ENCODE peak calls at places on chromosomes 13 and 19, in ten cellular contexts. One of them, this sample, is unnamed.

GRCh38 chr13:109877809-109878208 is 91.4 kb upstream of the IRS2 start:
- DNase-seq in DMS53: no peak
- DNase-seq in activated naive CD4-positive, alpha-beta T cell treated with anti-CD3 and anti-CD28 coated beads for 36 hours: no peak
- DNase-seq in RWPE2: no peak
- DNase-seq in sciatic nerve: no peak
- DNase-seq in stomach: no peak
- DNase-seq in thoracic aorta: no peak
- DNase-seq in anterior cingulate cortex: no peak
- DNase-seq in GM20000: no peak
- DNase-seq in fibroblast of pulmonary artery: no peak
- DNase-seq in this sample: no peak

GRCh38 chr13:44906758-44907157 is 82.5 kb downstream of the NUFIP1 start:
- DNase-seq in activated naive CD4-positive, alpha-beta T cell treated with anti-CD3 and anti-CD28 coated beads for 36 hours: no peak
- DNase-seq in DMS53: no peak
- DNase-seq in fibroblast of pulmonary artery: peak; percentile 68
- DNase-seq in stomach: peak; percentile 69
- DNase-seq in anterior cingulate cortex: peak; percentile 54
- DNase-seq in RWPE2: no peak
- DNase-seq in sciatic nerve: no peak
- DNase-seq in thoracic aorta: no peak
- DNase-seq in GM20000: no peak
- DNase-seq in this sample: no peak

GRCh38 chr19:29851769-29852521 is 40.2 kb downstream of the CCNE1 start:
- DNase-seq in thoracic aorta: no peak
- DNase-seq in RWPE2: no peak
- DNase-seq in sciatic nerve: peak; percentile 36
- DNase-seq in activated naive CD4-positive, alpha-beta T cell treated with anti-CD3 and anti-CD28 coated beads for 36 hours: peak; percentile 43
- DNase-seq in DMS53: no peak
- DNase-seq in anterior cingulate cortex: no peak
- DNase-seq in fibroblast of pulmonary artery: no peak
- DNase-seq in GM20000: peak; percentile 45
- DNase-seq in stomach: no peak
- DNase-seq in this sample: no peak

GRCh38 chr13:94966380-94966779 is 254.0 kb upstream of the SOX21 start:
- DNase-seq in GM20000: no peak
- DNase-seq in RWPE2: no peak
- DNase-seq in DMS53: peak; percentile 44
- DNase-seq in sciatic nerve: no peak
- DNase-seq in anterior cingulate cortex: no peak
- DNase-seq in activated naive CD4-positive, alpha-beta T cell treated with anti-CD3 and anti-CD28 coated beads for 36 hours: no peak
- DNase-seq in fibroblast of pulmonary artery: no peak
- DNase-seq in stomach: no peak
- DNase-seq in thoracic aorta: no peak
- DNase-seq in this sample: no peak

GRCh38 chr19:7942981-7943443 is 454 bp downstream of the TIMM44 start:
- DNase-seq in stomach: no peak
- DNase-seq in RWPE2: no peak
- DNase-seq in thoracic aorta: no peak
- DNase-seq in GM20000: no peak
- DNase-seq in fibroblast of pulmonary artery: peak; percentile 11
- DNase-seq in DMS53: peak; percentile 57
- DNase-seq in anterior cingulate cortex: no peak
- DNase-seq in activated naive CD4-positive, alpha-beta T cell treated with anti-CD3 and anti-CD28 coated beads for 36 hours: no peak
- DNase-seq in sciatic nerve: no peak
- DNase-seq in this sample: no peak

GRCh38 chr13:40375522-40376171 is 290.8 kb downstream of the FOXO1 start:
- DNase-seq in GM20000: no peak
- DNase-seq in RWPE2: no peak
- DNase-seq in sciatic nerve: no peak
- DNase-seq in stomach: no peak
- DNase-seq in anterior cingulate cortex: no peak
- DNase-seq in thoracic aorta: no peak
- DNase-seq in DMS53: no peak
- DNase-seq in fibroblast of pulmonary artery: no peak
- DNase-seq in activated naive CD4-positive, alpha-beta T cell treated with anti-CD3 and anti-CD28 coated beads for 36 hours: no peak
- DNase-seq in this sample: no peak

GRCh38 chr19:38209671-38210457 is 14.2 kb downstream of the DPF1 start:
- DNase-seq in DMS53: peak; percentile 79
- DNase-seq in sciatic nerve: peak; percentile 75
- DNase-seq in RWPE2: no peak
- DNase-seq in activated naive CD4-positive, alpha-beta T cell treated with anti-CD3 and anti-CD28 coated beads for 36 hours: no peak
- DNase-seq in anterior cingulate cortex: peak; percentile 61
- DNase-seq in fibroblast of pulmonary artery: peak; percentile 24
- DNase-seq in thoracic aorta: peak; percentile 26
- DNase-seq in stomach: peak; percentile 49
- DNase-seq in GM20000: no peak
- DNase-seq in this sample: peak; percentile 66

GRCh38 chr13:82147526-82147925 is 1734.7 kb downstream of the SLITRK1 start:
- DNase-seq in RWPE2: no peak
- DNase-seq in GM20000: no peak
- DNase-seq in DMS53: no peak
- DNase-seq in thoracic aorta: no peak
- DNase-seq in activated naive CD4-positive, alpha-beta T cell treated with anti-CD3 and anti-CD28 coated beads for 36 hours: no peak
- DNase-seq in sciatic nerve: no peak
- DNase-seq in fibroblast of pulmonary artery: peak; percentile 0
- DNase-seq in stomach: no peak
- DNase-seq in anterior cingulate cortex: no peak
- DNase-seq in this sample: no peak

GRCh38 chr19:41703602-41704293 is 4.7 kb upstream of the CEACAM5 start:
- DNase-seq in DMS53: no peak
- DNase-seq in activated naive CD4-positive, alpha-beta T cell treated with anti-CD3 and anti-CD28 coated beads for 36 hours: no peak
- DNase-seq in stomach: no peak
- DNase-seq in anterior cingulate cortex: no peak
- DNase-seq in RWPE2: peak; percentile 37
- DNase-seq in GM20000: no peak
- DNase-seq in sciatic nerve: peak; percentile 19
- DNase-seq in fibroblast of pulmonary artery: no peak
- DNase-seq in thoracic aorta: no peak
- DNase-seq in this sample: no peak

GRCh38 chr19:43541920-43542650 is 9.1 kb downstream of the ZNF575 start:
- DNase-seq in thoracic aorta: no peak
- DNase-seq in activated naive CD4-positive, alpha-beta T cell treated with anti-CD3 and anti-CD28 coated beads for 36 hours: no peak
- DNase-seq in stomach: no peak
- DNase-seq in RWPE2: no peak
- DNase-seq in fibroblast of pulmonary artery: no peak
- DNase-seq in DMS53: no peak
- DNase-seq in GM20000: no peak
- DNase-seq in sciatic nerve: no peak
- DNase-seq in anterior cingulate cortex: no peak
- DNase-seq in this sample: no peak

GRCh38 chr19:37790244-37790925 is 11.0 kb upstream of the ZNF573 start:
- DNase-seq in stomach: no peak
- DNase-seq in activated naive CD4-positive, alpha-beta T cell treated with anti-CD3 and anti-CD28 coated beads for 36 hours: no peak
- DNase-seq in GM20000: no peak
- DNase-seq in fibroblast of pulmonary artery: no peak
- DNase-seq in thoracic aorta: no peak
- DNase-seq in sciatic nerve: no peak
- DNase-seq in anterior cingulate cortex: no peak
- DNase-seq in RWPE2: no peak
- DNase-seq in DMS53: peak; percentile 43
- DNase-seq in this sample: no peak

GRCh38 chr13:81393686-81394085 is 1052.8 kb upstream of the SPRY2 start:
- DNase-seq in stomach: no peak
- DNase-seq in fibroblast of pulmonary artery: no peak
- DNase-seq in RWPE2: no peak
- DNase-seq in GM20000: no peak
- DNase-seq in DMS53: peak; percentile 3
- DNase-seq in anterior cingulate cortex: no peak
- DNase-seq in sciatic nerve: no peak
- DNase-seq in thoracic aorta: no peak
- DNase-seq in activated naive CD4-positive, alpha-beta T cell treated with anti-CD3 and anti-CD28 coated beads for 36 hours: no peak
- DNase-seq in this sample: no peak

GRCh38 chr19:383922-384800 is 24.8 kb downstream of the C2CD4C start:
- DNase-seq in sciatic nerve: no peak
- DNase-seq in activated naive CD4-positive, alpha-beta T cell treated with anti-CD3 and anti-CD28 coated beads for 36 hours: peak; percentile 22
- DNase-seq in DMS53: no peak
- DNase-seq in RWPE2: no peak
- DNase-seq in anterior cingulate cortex: no peak
- DNase-seq in fibroblast of pulmonary artery: peak; percentile 6
- DNase-seq in thoracic aorta: no peak
- DNase-seq in stomach: peak; percentile 40
- DNase-seq in GM20000: no peak
- DNase-seq in this sample: no peak

GRCh38 chr19:56119585-56119978 is 1.5 kb downstream of the ZNF787 start:
- DNase-seq in thoracic aorta: no peak
- DNase-seq in activated naive CD4-positive, alpha-beta T cell treated with anti-CD3 and anti-CD28 coated beads for 36 hours: no peak
- DNase-seq in RWPE2: no peak
- DNase-seq in anterior cingulate cortex: no peak
- DNase-seq in fibroblast of pulmonary artery: no peak
- DNase-seq in stomach: peak; percentile 61
- DNase-seq in DMS53: peak; percentile 18
- DNase-seq in sciatic nerve: no peak
- DNase-seq in GM20000: no peak
- DNase-seq in this sample: no peak

GRCh38 chr13:111515648-111516047 is 195.2 kb downstream of the TEX29 start:
- DNase-seq in stomach: no peak
- DNase-seq in activated naive CD4-positive, alpha-beta T cell treated with anti-CD3 and anti-CD28 coated beads for 36 hours: no peak
- DNase-seq in thoracic aorta: no peak
- DNase-seq in RWPE2: peak; percentile 19
- DNase-seq in sciatic nerve: peak; percentile 23
- DNase-seq in GM20000: no peak
- DNase-seq in anterior cingulate cortex: no peak
- DNase-seq in fibroblast of pulmonary artery: no peak
- DNase-seq in DMS53: no peak
- DNase-seq in this sample: no peak

GRCh38 chr13:85411608-85412007 is 387.6 kb downstream of the SLITRK6 start:
- DNase-seq in RWPE2: no peak
- DNase-seq in GM20000: no peak
- DNase-seq in DMS53: no peak
- DNase-seq in activated naive CD4-positive, alpha-beta T cell treated with anti-CD3 and anti-CD28 coated beads for 36 hours: no peak
- DNase-seq in fibroblast of pulmonary artery: no peak
- DNase-seq in sciatic nerve: no peak
- DNase-seq in anterior cingulate cortex: no peak
- DNase-seq in stomach: no peak
- DNase-seq in thoracic aorta: no peak
- DNase-seq in this sample: no peak

GRCh38 chr13:44243198-44243852 is 130.3 kb upstream of the SERP2 start:
- DNase-seq in fibroblast of pulmonary artery: peak; percentile 86
- DNase-seq in stomach: peak; percentile 35
- DNase-seq in GM20000: peak; percentile 44
- DNase-seq in sciatic nerve: no peak
- DNase-seq in DMS53: peak; percentile 43
- DNase-seq in activated naive CD4-positive, alpha-beta T cell treated with anti-CD3 and anti-CD28 coated beads for 36 hours: peak; percentile 69
- DNase-seq in RWPE2: no peak
- DNase-seq in anterior cingulate cortex: peak; percentile 21
- DNase-seq in thoracic aorta: no peak
- DNase-seq in this sample: no peak

GRCh38 chr13:67643656-67644055 is 413.5 kb upstream of the PCDH9 start:
- DNase-seq in anterior cingulate cortex: no peak
- DNase-seq in sciatic nerve: no peak
- DNase-seq in RWPE2: no peak
- DNase-seq in activated naive CD4-positive, alpha-beta T cell treated with anti-CD3 and anti-CD28 coated beads for 36 hours: no peak
- DNase-seq in GM20000: no peak
- DNase-seq in stomach: no peak
- DNase-seq in fibroblast of pulmonary artery: no peak
- DNase-seq in DMS53: no peak
- DNase-seq in thoracic aorta: no peak
- DNase-seq in this sample: no peak

GRCh38 chr19:1063030-1063908 is 3.7 kb upstream of the ARHGAP45 start:
- DNase-seq in fibroblast of pulmonary artery: no peak
- DNase-seq in thoracic aorta: no peak
- DNase-seq in RWPE2: no peak
- DNase-seq in stomach: no peak
- DNase-seq in anterior cingulate cortex: no peak
- DNase-seq in activated naive CD4-positive, alpha-beta T cell treated with anti-CD3 and anti-CD28 coated beads for 36 hours: peak; percentile 68
- DNase-seq in GM20000: peak; percentile 71
- DNase-seq in DMS53: peak; percentile 56
- DNase-seq in sciatic nerve: peak; percentile 60
- DNase-seq in this sample: no peak

GRCh38 chr13:101916758-101917474 is 464.4 kb downstream of the ITGBL1 start:
- DNase-seq in GM20000: peak; percentile 15
- DNase-seq in fibroblast of pulmonary artery: no peak
- DNase-seq in DMS53: peak; percentile 37
- DNase-seq in thoracic aorta: no peak
- DNase-seq in activated naive CD4-positive, alpha-beta T cell treated with anti-CD3 and anti-CD28 coated beads for 36 hours: no peak
- DNase-seq in anterior cingulate cortex: no peak
- DNase-seq in RWPE2: no peak
- DNase-seq in stomach: no peak
- DNase-seq in sciatic nerve: no peak
- DNase-seq in this sample: no peak

GRCh38 chr19:2494447-2495129 is 18.7 kb downstream of the GADD45B start:
- DNase-seq in stomach: peak; percentile 80
- DNase-seq in sciatic nerve: peak; percentile 84
- DNase-seq in fibroblast of pulmonary artery: peak; percentile 85
- DNase-seq in RWPE2: peak; percentile 50
- DNase-seq in anterior cingulate cortex: peak; percentile 25
- DNase-seq in DMS53: peak; percentile 79
- DNase-seq in thoracic aorta: peak; percentile 68
- DNase-seq in GM20000: peak; percentile 91
- DNase-seq in activated naive CD4-positive, alpha-beta T cell treated with anti-CD3 and anti-CD28 coated beads for 36 hours: peak; percentile 64
- DNase-seq in this sample: peak; percentile 46

GRCh38 chr19:38039966-38040365 is 133.0 kb downstream of the SIPA1L3 start:
- DNase-seq in thoracic aorta: no peak
- DNase-seq in DMS53: no peak
- DNase-seq in sciatic nerve: no peak
- DNase-seq in stomach: no peak
- DNase-seq in anterior cingulate cortex: no peak
- DNase-seq in GM20000: no peak
- DNase-seq in RWPE2: no peak
- DNase-seq in fibroblast of pulmonary artery: peak; percentile 67
- DNase-seq in activated naive CD4-positive, alpha-beta T cell treated with anti-CD3 and anti-CD28 coated beads for 36 hours: no peak
- DNase-seq in this sample: no peak

GRCh38 chr13:41658057-41658642 is 200.8 kb downstream of the RGCC start:
- DNase-seq in activated naive CD4-positive, alpha-beta T cell treated with anti-CD3 and anti-CD28 coated beads for 36 hours: no peak
- DNase-seq in anterior cingulate cortex: no peak
- DNase-seq in fibroblast of pulmonary artery: peak; percentile 83
- DNase-seq in sciatic nerve: no peak
- DNase-seq in GM20000: no peak
- DNase-seq in DMS53: no peak
- DNase-seq in stomach: no peak
- DNase-seq in RWPE2: no peak
- DNase-seq in thoracic aorta: no peak
- DNase-seq in this sample: no peak

GRCh38 chr13:96994030-96994848 is at the start of gene OXGR1:
- DNase-seq in stomach: no peak
- DNase-seq in GM20000: no peak
- DNase-seq in DMS53: peak; percentile 30
- DNase-seq in RWPE2: no peak
- DNase-seq in thoracic aorta: no peak
- DNase-seq in anterior cingulate cortex: no peak
- DNase-seq in fibroblast of pulmonary artery: no peak
- DNase-seq in sciatic nerve: peak; percentile 57
- DNase-seq in activated naive CD4-positive, alpha-beta T cell treated with anti-CD3 and anti-CD28 coated beads for 36 hours: no peak
- DNase-seq in this sample: no peak

GRCh38 chr13:109900723-109901122 is 114.3 kb upstream of the IRS2 start:
- DNase-seq in DMS53: peak; percentile 56
- DNase-seq in anterior cingulate cortex: no peak
- DNase-seq in sciatic nerve: no peak
- DNase-seq in activated naive CD4-positive, alpha-beta T cell treated with anti-CD3 and anti-CD28 coated beads for 36 hours: no peak
- DNase-seq in GM20000: no peak
- DNase-seq in stomach: no peak
- DNase-seq in fibroblast of pulmonary artery: no peak
- DNase-seq in thoracic aorta: no peak
- DNase-seq in RWPE2: no peak
- DNase-seq in this sample: no peak

GRCh38 chr13:95258619-95259194 is 42.5 kb downstream of the ABCC4 start:
- DNase-seq in anterior cingulate cortex: no peak
- DNase-seq in RWPE2: no peak
- DNase-seq in sciatic nerve: no peak
- DNase-seq in thoracic aorta: no peak
- DNase-seq in stomach: no peak
- DNase-seq in fibroblast of pulmonary artery: no peak
- DNase-seq in DMS53: no peak
- DNase-seq in activated naive CD4-positive, alpha-beta T cell treated with anti-CD3 and anti-CD28 coated beads for 36 hours: no peak
- DNase-seq in GM20000: no peak
- DNase-seq in this sample: no peak

GRCh38 chr19:1884291-1884718 is 991 bp downstream of the ABHD17A start:
- DNase-seq in stomach: no peak
- DNase-seq in fibroblast of pulmonary artery: no peak
- DNase-seq in thoracic aorta: no peak
- DNase-seq in sciatic nerve: no peak
- DNase-seq in RWPE2: no peak
- DNase-seq in DMS53: no peak
- DNase-seq in activated naive CD4-positive, alpha-beta T cell treated with anti-CD3 and anti-CD28 coated beads for 36 hours: peak; percentile 58
- DNase-seq in GM20000: no peak
- DNase-seq in anterior cingulate cortex: no peak
- DNase-seq in this sample: no peak

GRCh38 chr13:67390462-67391093 is 160.4 kb upstream of the PCDH9 start:
- DNase-seq in RWPE2: no peak
- DNase-seq in GM20000: no peak
- DNase-seq in anterior cingulate cortex: no peak
- DNase-seq in sciatic nerve: no peak
- DNase-seq in stomach: no peak
- DNase-seq in fibroblast of pulmonary artery: peak; percentile 58
- DNase-seq in DMS53: peak; percentile 2
- DNase-seq in thoracic aorta: no peak
- DNase-seq in activated naive CD4-positive, alpha-beta T cell treated with anti-CD3 and anti-CD28 coated beads for 36 hours: no peak
- DNase-seq in this sample: no peak